ENCODE peak calls at places on chromosomes 1 and 21, in nine cellular contexts. B is mammary epithelial cell, N is AG10803, O is thyroid gland, Q is fibroblast of mammary gland, I is suprapubic skin, Y is astrocyte, J is lower leg skin, C is lung. M is an unnamed sample.
A peak's percentile ranks its signal among the peaks of the same experiment; 100 is the strongest.

GRCh38 chr1:67355745-67356424 is 48.2 kb downstream of the IL12RB2 start:
- DNase-seq in N (peak; percentile 93), O (no peak), C (no peak), I (no peak), J (no peak), B (peak; percentile 94), Q (peak; percentile 72), Y (peak; percentile 90), M (peak; percentile 94)

GRCh38 chr1:155006601-155007101 is 4.0 kb downstream of the ZBTB7B start:
- DNase-seq in B (no peak), J (no peak), I (no peak), Y (no peak), Q (no peak), N (no peak), C (no peak), O (no peak), M (no peak)

GRCh38 chr1:228370439-228370940 is 36.1 kb downstream of the TRIM11 start:
- DNase-seq in N (no peak), Y (no peak), Q (no peak), I (no peak), C (no peak), B (no peak), J (no peak), O (no peak), M (no peak)

GRCh38 chr1:3506041-3506440 is 51.6 kb downstream of the ARHGEF16 start:
- DNase-seq in Y (no peak), I (no peak), B (no peak), J (no peak), Q (no peak), C (no peak), O (no peak), N (no peak), M (no peak)

GRCh38 chr1:77533660-77534295 is 148.7 kb downstream of the ZZZ3 start:
- DNase-seq in N (peak; percentile 80), I (no peak), J (peak; percentile 25), O (peak; percentile 62), Q (peak; percentile 79), Y (peak; percentile 43), B (peak; percentile 35), C (peak; percentile 40), M (peak; percentile 37)

GRCh38 chr1:173393655-173393993 is 83.5 kb upstream of the PRDX6 start:
- DNase-seq in Y (peak; percentile 65), N (peak; percentile 94), J (no peak), O (no peak), C (no peak), B (no peak), I (no peak), Q (peak; percentile 89), M (no peak)

GRCh38 chr1:32051706-32052105 is 21.0 kb upstream of the TMEM39B start:
- DNase-seq in I (no peak), Q (no peak), O (no peak), Y (no peak), N (no peak), J (no peak), B (no peak), C (no peak), M (no peak)

GRCh38 chr1:19385869-19386591 is 73.9 kb downstream of the SLC66A1 start:
- DNase-seq in B (no peak), I (no peak), C (peak; percentile 75), Y (peak; percentile 62), N (peak; percentile 76), O (peak; percentile 79), Q (peak; percentile 67), J (peak; percentile 70), M (no peak)

GRCh38 chr21:43850728-43851295 is 14.2 kb upstream of the AGPAT3 start:
- DNase-seq in C (no peak), Y (no peak), I (no peak), N (no peak), B (no peak), O (no peak), J (no peak), Q (no peak), M (no peak)

GRCh38 chr1:225849905-225850304 is 32.3 kb downstream of the TMEM63A start:
- DNase-seq in Q (no peak), B (no peak), N (no peak), Y (no peak), J (no peak), I (no peak), O (peak; percentile 33), C (no peak), M (no peak)

GRCh38 chr21:37195649-37196048 is 71.5 kb downstream of the VPS26C start:
- DNase-seq in I (no peak), Y (no peak), J (no peak), N (no peak), O (no peak), Q (no peak), C (no peak), B (no peak), M (no peak)

GRCh38 chr1:36231191-36231590 is 6.9 kb downstream of the THRAP3 start:
- DNase-seq in N (peak; percentile 52), I (no peak), C (no peak), B (no peak), J (no peak), Y (peak; percentile 31), Q (no peak), O (peak; percentile 64), M (no peak)

GRCh38 chr1:149972547-149972946 is 35.9 kb upstream of the MTMR11 start:
- DNase-seq in J (no peak), N (no peak), B (no peak), O (no peak), C (no peak), Q (no peak), Y (no peak), I (no peak), M (no peak)

GRCh38 chr1:244163861-244164562 is 112.9 kb downstream of the ZBTB18 start:
- DNase-seq in J (no peak), C (no peak), B (peak; percentile 88), Q (peak; percentile 93), I (no peak), Y (peak; percentile 98), N (peak; percentile 95), O (no peak), M (peak; percentile 95)
- H3K4me3 ChIP-seq in J (no peak overlapping the region), C (no peak overlapping the region), B (no peak overlapping the region), Q (no peak overlapping the region), I (no peak overlapping the region), Y (peak overlapping the region; percentile 41), N (no peak overlapping the region), O (no peak overlapping the region), M (no peak overlapping the region)

GRCh38 chr1:221356693-221357092 is 385.2 kb downstream of the DUSP10 start:
- DNase-seq in Y (no peak), C (no peak), N (no peak), O (no peak), B (no peak), Q (no peak), J (no peak), I (no peak), M (no peak)
- TF ChIP-seq CTCF in Y (no peak), C (no peak), N (no peak), O (no peak), B (no peak), Q (peak; percentile 15), J (no peak), I (no peak), M (no peak)

DNA sequence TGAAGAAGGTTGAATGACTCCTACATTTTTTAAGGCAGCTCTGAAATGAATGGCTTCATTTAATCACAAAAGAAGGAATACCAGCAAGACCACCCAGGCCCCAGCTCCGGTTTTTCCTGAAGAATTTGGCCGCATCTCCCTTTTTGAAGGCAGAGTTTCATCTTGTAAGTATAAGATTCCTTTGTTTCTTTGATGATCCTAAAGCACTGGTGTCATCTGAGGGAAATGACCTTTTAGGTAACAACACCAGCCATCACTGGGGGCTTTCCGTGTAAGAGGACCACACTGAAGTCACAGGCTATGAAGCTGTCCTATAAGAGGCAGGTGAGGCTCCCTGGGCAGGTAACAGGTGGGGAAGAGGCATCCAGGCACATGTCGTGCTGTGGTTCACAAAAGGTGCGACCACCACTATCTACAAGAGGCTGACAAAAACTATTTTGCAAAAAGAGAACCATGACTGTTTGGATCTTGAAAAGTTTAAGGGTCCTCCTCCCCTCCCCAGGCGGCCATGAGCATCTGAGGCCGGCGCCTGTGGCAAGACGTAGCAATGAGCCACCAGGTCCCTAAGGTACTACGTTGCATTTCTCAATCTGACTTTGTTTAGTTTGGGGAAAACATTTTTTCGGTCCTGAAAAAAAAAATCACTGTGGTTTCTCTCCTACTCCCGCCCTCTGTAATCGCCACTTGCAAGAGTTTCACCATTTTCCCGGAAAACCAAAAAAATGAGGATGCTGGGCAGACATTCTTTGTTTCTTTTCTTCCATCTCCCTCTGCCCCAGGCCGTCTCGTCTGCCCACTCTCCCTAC is 46.3 kb upstream of the IRF2BP2 start:
- DNase-seq in Y (no peak), N (peak; percentile 43), B (peak; percentile 46), O (no peak), I (no peak), C (no peak), Q (peak; percentile 21), J (no peak), M (no peak)
- H3K4me3 ChIP-seq in Y (no peak overlapping the region), N (no peak overlapping the region), B (peak overlapping the region; percentile 70), O (no peak overlapping the region), I (peak overlapping the region; percentile 6), C (no peak overlapping the region), Q (no peak overlapping the region), J (no peak overlapping the region), M (peak overlapping the region; percentile 58)

GRCh38 chr1:4759671-4760070 is 105.3 kb downstream of the AJAP1 start:
- DNase-seq in C (no peak), Q (no peak), Y (no peak), N (no peak), B (no peak), O (no peak), J (no peak), I (no peak), M (no peak)
- TF ChIP-seq CTCF in C (no peak), Q (no peak), Y (no peak), N (no peak), B (no peak), O (no peak), J (no peak), I (no peak), M (no peak)

DNA sequence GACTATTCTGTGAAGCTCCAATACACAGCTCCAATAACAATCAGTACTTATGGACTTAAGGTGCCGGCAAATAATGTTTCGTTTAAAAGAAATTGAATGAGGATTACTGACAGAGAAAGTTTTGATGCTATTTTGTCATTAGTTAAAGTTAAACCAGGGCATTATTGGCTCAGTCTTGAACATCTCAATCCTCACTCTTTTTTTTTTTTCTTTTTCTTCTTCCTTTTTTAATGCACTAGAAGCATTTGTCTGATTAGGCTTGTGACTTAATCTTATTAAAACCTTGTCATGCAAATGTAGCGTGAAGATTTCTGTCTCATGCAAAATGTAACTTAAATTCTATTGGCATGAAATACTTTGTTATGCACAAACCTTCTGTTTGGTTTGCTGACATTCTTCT is 346.8 kb upstream of the ADGRL2 start:
- DNase-seq in J (no peak), Y (no peak), O (no peak), N (no peak), B (no peak), Q (no peak), C (no peak), I (no peak), M (peak; percentile 45)
- H3K4me3 ChIP-seq in J (no peak overlapping the region), Y (no peak overlapping the region), O (no peak overlapping the region), N (no peak overlapping the region), B (no peak overlapping the region), Q (no peak overlapping the region), C (no peak overlapping the region), I (no peak overlapping the region), M (no peak overlapping the region)

GRCh38 chr21:45289655-45290515 is 2.2 kb upstream of the POFUT2 start:
- DNase-seq in J (no peak), N (peak; percentile 11), Y (no peak), B (no peak), I (no peak), C (no peak), O (no peak), Q (peak; percentile 38), M (no peak)
- TF ChIP-seq CTCF in J (no peak), N (peak; percentile 41), Y (peak; percentile 29), B (peak; percentile 18), I (no peak), C (no peak), O (no peak), Q (peak; percentile 28), M (no peak)

GRCh38 chr1:28279721-28280120 is 20.4 kb downstream of the SESN2 start:
- DNase-seq in Y (no peak), C (no peak), Q (no peak), J (no peak), N (no peak), B (no peak), O (no peak), I (no peak), M (no peak)
- H3K4me3 ChIP-seq in Y (no peak overlapping the region), C (no peak overlapping the region), Q (no peak overlapping the region), J (no peak overlapping the region), N (no peak overlapping the region), B (no peak overlapping the region), O (no peak overlapping the region), I (no peak overlapping the region), M (no peak overlapping the region)

M was measured in bronchial epithelial cell.